ENCODE peak calls at places on chromosomes 7 and 10, in four cellular contexts. C, E, I and O are unnamed samples.

GRCh38 chr10:59214160-59214559 is 37.7 kb downstream of the PHYHIPL start:
- DNase-seq in C (no peak), E (no peak), I (no peak), O (no peak)

GRCh38 chr10:84540617-84541288 is 212.4 kb downstream of the CCSER2 start:
- DNase-seq in C (peak), E (peak), I (no peak), O (peak)

GRCh38 chr7:28239823-28240204 is 59.2 kb upstream of the JAZF1 start:
- DNase-seq in C (no peak), E (no peak), I (no peak), O (no peak)

GRCh38 chr7:93704241-93704640 is 129.7 kb upstream of the CALCR start:
- DNase-seq in C (no peak), E (no peak), I (no peak), O (no peak)

GRCh38 chr10:119642556-119643111 is 8.5 kb upstream of the BAG3 start:
- DNase-seq in C (no peak), E (no peak), I (no peak), O (no peak)

GRCh38 chr7:138880881-138881577 is 83.0 kb upstream of the ATP6V0A4 start:
- DNase-seq in C (no peak), E (no peak), I (no peak), O (no peak)

GRCh38 chr10:42864575-42864974 is 82.0 kb downstream of the BMS1 start:
- DNase-seq in C (no peak), E (no peak), I (no peak), O (peak)

GRCh38 chr10:103481974-103482531 is 3.0 kb upstream of the CALHM3 start:
- DNase-seq in C (peak), E (no peak), I (peak), O (no peak)

GRCh38 chr10:62554632-62555199 is 180.5 kb downstream of the ZNF365 start:
- DNase-seq in C (peak), E (no peak), I (peak), O (peak)

GRCh38 chr7:155526225-155526624 is 20.1 kb downstream of the CNPY1 start:
- DNase-seq in C (no peak), E (peak), I (no peak), O (no peak)

GRCh38 chr10:48684792-48685651 is at the start of gene WDFY4:
- DNase-seq in C (no peak), E (no peak), I (no peak), O (no peak)

GRCh38 chr7:19491821-19492452 is 216.9 kb downstream of the POLR1F start:
- DNase-seq in C (peak), E (no peak), I (no peak), O (no peak)

GRCh38 chr7:23093546-23093945 is 12.0 kb upstream of the KLHL7 start:
- DNase-seq in C (no peak), E (no peak), I (no peak), O (no peak)

GRCh38 chr10:11246752-11247467 is 229.2 kb downstream of the CELF2 start:
- DNase-seq in C (no peak), E (no peak), I (no peak), O (no peak)

GRCh38 chr7:2525931-2526630 is 6.5 kb downstream of the LFNG start:
- DNase-seq in C (no peak), E (no peak), I (peak), O (no peak)

GRCh38 chr10:124987788-124988187 is 45.9 kb downstream of the ZRANB1 start:
- DNase-seq in C (no peak), E (no peak), I (no peak), O (no peak)

GRCh38 chr7:2260820-2261219 is 18.8 kb downstream of the NUDT1 start:
- DNase-seq in C (peak), E (no peak), I (no peak), O (no peak)

GRCh38 chr7:5450549-5451327 is 27.1 kb upstream of the TNRC18 start:
- DNase-seq in C (peak), E (peak), I (no peak), O (peak)

GRCh38 chr10:108393111-108393510 is 1228.6 kb upstream of the SORCS1 start:
- DNase-seq in C (no peak), E (no peak), I (no peak), O (no peak)

GRCh38 chr7:20330797-20331230 is at the start of gene ITGB8:
- DNase-seq in C (peak), E (no peak), I (peak), O (peak)

GRCh38 chr10:57624066-57624465 is 643.6 kb downstream of the IPMK start:
- DNase-seq in C (no peak), E (no peak), I (no peak), O (no peak)

GRCh38 chr10:131862548-131862947 is 38.3 kb upstream of the PPP2R2D start:
- DNase-seq in C (no peak), E (no peak), I (no peak), O (no peak)

GRCh38 chr7:141074162-141074989 is 512 bp downstream of the TMEM178B start:
- DNase-seq in C (no peak), E (no peak), I (no peak), O (peak)

GRCh38 chr10:26860026-26860541 is 674 bp downstream of the ABI1 start:
- DNase-seq in C (peak), E (peak), I (no peak), O (peak)

GRCh38 chr7:40709077-40709964 is 574.5 kb downstream of the SUGCT start:
- DNase-seq in C (no peak), E (no peak), I (no peak), O (no peak)

GRCh38 chr7:123771846-123772245 is 23.0 kb upstream of the WASL start:
- DNase-seq in C (no peak), E (no peak), I (no peak), O (no peak)

GRCh38 chr10:94065344-94065743 is 71.6 kb downstream of the PLCE1 start:
- DNase-seq in C (no peak), E (no peak), I (no peak), O (no peak)

GRCh38 chr10:46545861-46546590 is 10.4 kb downstream of the GPRIN2 start:
- DNase-seq in C (no peak), E (peak), I (no peak), O (peak)

GRCh38 chr10:101047961-101048892 is 13.6 kb upstream of the KAZALD1 start:
- DNase-seq in C (no peak), E (no peak), I (peak), O (peak)

GRCh38 chr10:20299037-20299557 is 482.9 kb downstream of the PLXDC2 start:
- DNase-seq in C (no peak), E (no peak), I (no peak), O (no peak)

GRCh38 chr10:131817866-131818509 is 82.8 kb upstream of the PPP2R2D start:
- DNase-seq in C (no peak), E (no peak), I (no peak), O (no peak)

GRCh38 chr7:129363-130221 is 62.8 kb upstream of the FAM20C start:
- DNase-seq in C (no peak), E (no peak), I (no peak), O (no peak)

GRCh38 chr7:12609556-12609955 is 39.0 kb downstream of the SCIN start:
- DNase-seq in C (no peak), E (no peak), I (no peak), O (no peak)

GRCh38 chr7:96069361-96069760 is 252.5 kb downstream of the SLC25A13 start:
- DNase-seq in C (no peak), E (no peak), I (no peak), O (no peak)

GRCh38 chr7:29723599-29723998 is 82.7 kb upstream of the WIPF3 start:
- DNase-seq in C (no peak), E (no peak), I (no peak), O (no peak)

GRCh38 chr10:48594799-48595198 is 10.1 kb downstream of the ARHGAP22 start:
- DNase-seq in C (no peak), E (no peak), I (no peak), O (peak)

GRCh38 chr10:49827297-49827696 is 65.2 kb upstream of the OGDHL start:
- DNase-seq in C (no peak), E (no peak), I (no peak), O (no peak)

GRCh38 chr7:129066290-129067131 is 11.6 kb upstream of the TNPO3 start:
- DNase-seq in C (peak), E (no peak), I (no peak), O (peak)

GRCh38 chr10:58824396-58824795 is 311.7 kb downstream of the BICC1 start:
- DNase-seq in C (no peak), E (no peak), I (no peak), O (no peak)